ENCODE peak calls at places on chromosomes 11 and 22, in nine cellular contexts. L, X, H, Z, W, Q, P, K and F are unnamed samples.

GRCh38 chr11:128343870-128344269 is 243.5 kb downstream of the ETS1 start:
- DNase-seq in Q (no peak), W (no peak), X (no peak), L (peak; percentile 36), P (no peak), H (peak; percentile 41), Z (no peak), K (no peak), F (no peak)

GRCh38 chr22:37281646-37282384 is 493 bp upstream of the CYTH4 start:
- DNase-seq in H (no peak), X (no peak), K (no peak), W (no peak), L (no peak), P (no peak), Z (peak; percentile 66), Q (no peak), F (no peak)

GRCh38 chr22:28034760-28035401 is 115.8 kb upstream of the PITPNB start:
- DNase-seq in Z (peak; percentile 60), K (peak; percentile 95), X (no peak), W (peak; percentile 54), H (peak; percentile 38), Q (peak; percentile 79), L (no peak), P (peak; percentile 99), F (peak; percentile 40)

GRCh38 chr11:76787911-76788596 is 4.9 kb downstream of the TSKU start:
- DNase-seq in K (peak; percentile 75), X (no peak), L (peak; percentile 85), H (no peak), W (peak; percentile 57), Q (peak; percentile 38), Z (no peak), P (peak; percentile 56), F (no peak)

GRCh38 chr22:47695176-47695575 is 932.7 kb downstream of the TBC1D22A start:
- DNase-seq in Z (no peak), K (no peak), X (no peak), W (no peak), Q (no peak), L (no peak), H (peak; percentile 9), P (no peak), F (no peak)

GRCh38 chr11:9090488-9091043 is 833 bp downstream of the SCUBE2 start:
- DNase-seq in X (no peak), Z (no peak), Q (no peak), P (no peak), H (no peak), K (no peak), L (no peak), W (no peak), F (no peak)

GRCh38 chr11:22832315-22833041 is 2.9 kb upstream of the SVIP start:
- DNase-seq in P (no peak), W (no peak), K (no peak), H (peak; percentile 29), Q (no peak), L (peak; percentile 26), X (no peak), Z (peak; percentile 59), F (no peak)

GRCh38 chr11:113114452-113115027 is 153.3 kb downstream of the NCAM1 start:
- DNase-seq in Z (peak; percentile 31), W (peak; percentile 79), P (peak; percentile 83), L (peak; percentile 49), X (no peak), Q (peak; percentile 63), H (peak; percentile 8), K (peak; percentile 77), F (peak; percentile 27)

GRCh38 chr11:6682591-6682935 is 577 bp downstream of the MRPL17 start:
- DNase-seq in K (no peak), Q (no peak), P (no peak), L (no peak), X (no peak), H (peak; percentile 18), Z (no peak), W (no peak), F (peak; percentile 13)

GRCh38 chr11:6692128-6692527 is 9.0 kb upstream of the MRPL17 start:
- DNase-seq in Q (no peak), Z (no peak), H (no peak), L (no peak), K (no peak), W (no peak), P (no peak), X (no peak), F (no peak)

GRCh38 chr11:6682936-6683861 is at the start of gene MRPL17:
- DNase-seq in Z (peak; percentile 99), Q (peak; percentile 99), H (peak; percentile 99), K (peak; percentile 100), X (peak; percentile 98), W (peak; percentile 99), L (peak; percentile 98), P (peak; percentile 94), F (peak; percentile 91)

GRCh38 chr11:6686006-6686405 is 2.9 kb upstream of the MRPL17 start:
- DNase-seq in Z (no peak), H (no peak), K (no peak), W (no peak), Q (no peak), P (no peak), L (no peak), X (no peak), F (no peak)

GRCh38 chr11:6687876-6688275 is 4.7 kb upstream of the MRPL17 start:
- DNase-seq in Q (no peak), P (no peak), L (no peak), X (no peak), K (no peak), Z (no peak), H (no peak), W (no peak), F (no peak)
- TF ChIP-seq CTCF in Q (no peak), P (no peak), L (no peak), X (no peak), K (no peak), Z (no peak), H (no peak), W (no peak), F (no peak)

GRCh38 chr11:27699926-27700350 is 317 bp downstream of the BDNF start:
- DNase-seq in W (no peak), Q (no peak), L (no peak), H (no peak), P (no peak), K (peak; percentile 45), X (no peak), Z (no peak), F (no peak)

GRCh38 chr11:27700351-27701261 is at the start of gene BDNF:
- DNase-seq in Z (no peak), L (no peak), Q (peak; percentile 44), K (peak; percentile 50), W (peak; percentile 43), H (no peak), P (no peak), X (no peak), F (no peak)

GRCh38 chr11:27699242-27699925 is 871 bp downstream of the BDNF start:
- DNase-seq in X (no peak), Z (no peak), W (peak; percentile 38), L (no peak), P (no peak), H (no peak), Q (peak; percentile 54), K (no peak), F (peak; percentile 61)

GRCh38 chr11:27703453-27703852 is 3.2 kb upstream of the BDNF start:
- DNase-seq in W (no peak), L (no peak), P (no peak), Z (peak; percentile 74), H (no peak), Q (peak; percentile 39), X (no peak), K (no peak), F (peak; percentile 62)

GRCh38 chr11:27701262-27702105 is 1.2 kb upstream of the BDNF start:
- DNase-seq in Q (peak; percentile 61), P (no peak), Z (peak; percentile 82), W (peak; percentile 59), L (no peak), K (peak; percentile 54), X (no peak), H (no peak), F (peak; percentile 74)
- TF ChIP-seq CTCF in Q (peak; percentile 18), P (peak; percentile 10), Z (peak; percentile 55), W (peak; percentile 42), L (no peak), K (peak; percentile 15), X (peak; percentile 48), H (no peak), F (peak; percentile 33)

GRCh38 chr22:30219668-30220278 is 26.8 kb downstream of the LIF start:
- DNase-seq in P (no peak), L (no peak), Z (no peak), H (no peak), W (no peak), X (no peak), K (no peak), Q (no peak), F (no peak)

GRCh38 chr22:30220338-30221009 is 26.1 kb downstream of the LIF start:
- DNase-seq in W (no peak), P (no peak), L (no peak), Q (no peak), K (no peak), X (no peak), Z (no peak), H (no peak), F (no peak)

GRCh38 chr22:30217698-30218565 is 28.6 kb downstream of the LIF start:
- DNase-seq in P (no peak), Q (no peak), H (no peak), X (no peak), Z (no peak), W (no peak), K (no peak), L (peak; percentile 37), F (no peak)

GRCh38 chr22:30221121-30221992 is 25.2 kb downstream of the LIF start:
- DNase-seq in X (no peak), H (peak; percentile 91), L (no peak), Q (no peak), Z (no peak), P (no peak), K (no peak), W (no peak), F (no peak)

DNA sequence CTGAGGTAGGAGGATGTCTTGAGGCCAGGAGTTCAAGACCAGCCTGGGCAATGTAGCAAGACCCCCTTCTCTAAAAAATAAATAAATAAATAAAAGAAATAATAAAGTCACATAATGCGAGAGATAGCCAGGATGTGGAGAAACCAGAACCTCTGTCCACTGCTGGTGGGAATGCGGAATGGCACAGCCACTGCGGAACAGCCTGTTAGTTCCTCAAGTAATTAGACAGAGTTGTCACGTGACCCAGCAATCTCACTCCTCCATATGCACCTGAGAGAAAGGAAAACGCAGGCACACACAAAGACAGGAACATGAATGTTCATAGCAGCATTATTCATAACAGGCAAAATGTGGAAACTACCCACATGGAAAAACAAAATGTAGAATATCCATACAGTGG is 27.5 kb downstream of the LIF start:
- DNase-seq in Z (no peak), L (no peak), P (no peak), X (no peak), K (no peak), H (no peak), Q (no peak), W (no peak), F (no peak)
- TF ChIP-seq CTCF in Z (peak; percentile 55), L (no peak), P (no peak), X (peak; percentile 32), K (no peak), H (no peak), Q (no peak), W (peak; percentile 16), F (peak; percentile 31)

DNA sequence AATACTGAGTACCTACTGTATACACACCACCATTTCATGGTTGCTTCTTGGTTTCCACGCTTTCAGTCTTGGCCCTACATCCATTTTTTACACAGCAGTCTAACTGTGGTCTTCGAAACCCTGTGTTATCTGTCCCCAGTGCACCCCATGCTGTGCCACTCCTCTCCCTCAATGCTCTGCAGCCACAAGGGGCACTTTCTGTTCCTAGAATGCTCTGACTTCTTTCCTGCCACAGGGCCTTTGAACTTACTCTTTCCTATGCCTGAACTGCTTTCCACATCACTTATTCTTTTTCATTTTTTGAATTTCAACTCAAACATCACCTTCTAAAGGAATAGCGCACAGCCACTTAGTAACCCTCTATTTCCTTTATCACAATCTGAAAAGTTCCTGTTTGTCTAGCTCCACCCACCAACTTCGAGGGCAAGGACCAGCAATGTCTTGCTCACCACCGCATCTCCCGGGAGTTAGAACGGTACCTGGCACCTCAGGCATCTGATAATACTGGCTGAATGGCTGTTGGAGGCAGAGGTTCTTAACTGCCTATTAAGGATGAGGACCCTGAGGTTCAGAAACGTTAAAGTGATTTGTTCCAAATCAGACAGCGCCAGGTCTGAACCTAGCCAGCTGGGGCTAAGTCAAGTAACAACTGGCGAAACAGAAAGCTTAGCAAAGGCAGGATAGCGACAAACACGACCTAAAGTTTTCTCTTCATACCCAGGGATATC is 568 bp downstream of the ALG8 start:
- DNase-seq in P (peak; percentile 18), H (peak; percentile 54), L (peak; percentile 57), Q (peak; percentile 29), X (no peak), K (no peak), Z (peak; percentile 28), W (peak; percentile 34), F (peak; percentile 16)
- TF ChIP-seq CTCF in P (no peak), H (peak; percentile 40), L (peak; percentile 13), Q (no peak), X (peak; percentile 12), K (no peak), Z (peak; percentile 25), W (no peak), F (no peak)